ENCODE peak calls at places on chromosomes 7 and 10, in eight cellular contexts. One of them, this sample, is unnamed.

GRCh38 chr7:101100858-101101847 is 15.9 kb downstream of the TRIM56 start:
- DNase-seq in HT-29: no peak
- DNase-seq in NCI-H460: no peak
- DNase-seq in lower leg skin: no peak
- DNase-seq in Panc1: no peak
- DNase-seq in stimulated activated CD8-positive, alpha-beta memory T cell treated with anti-CD3 and anti-CD28 coated beads, Interleukin-4, amount 100 ng/mL, for 4 hours: no peak
- DNase-seq in Kasumi-1: no peak
- DNase-seq in CD8-positive, alpha-beta T cell: no peak
- DNase-seq in this sample: no peak

GRCh38 chr10:48249004-48249762 is 25.3 kb downstream of the FRMPD2 start:
- DNase-seq in Kasumi-1: no peak
- DNase-seq in Panc1: no peak
- DNase-seq in lower leg skin: no peak
- DNase-seq in stimulated activated CD8-positive, alpha-beta memory T cell treated with anti-CD3 and anti-CD28 coated beads, Interleukin-4, amount 100 ng/mL, for 4 hours: no peak
- DNase-seq in HT-29: no peak
- DNase-seq in NCI-H460: no peak
- DNase-seq in CD8-positive, alpha-beta T cell: no peak
- DNase-seq in this sample: peak

GRCh38 chr7:130369831-130370230 is 10.5 kb upstream of the CPA1 start:
- DNase-seq in NCI-H460: no peak
- DNase-seq in lower leg skin: no peak
- DNase-seq in Kasumi-1: no peak
- DNase-seq in Panc1: no peak
- DNase-seq in CD8-positive, alpha-beta T cell: no peak
- DNase-seq in HT-29: no peak
- DNase-seq in stimulated activated CD8-positive, alpha-beta memory T cell treated with anti-CD3 and anti-CD28 coated beads, Interleukin-4, amount 100 ng/mL, for 4 hours: no peak
- DNase-seq in this sample: no peak

GRCh38 chr10:92542458-92542857 is 31.4 kb downstream of the IDE start:
- DNase-seq in stimulated activated CD8-positive, alpha-beta memory T cell treated with anti-CD3 and anti-CD28 coated beads, Interleukin-4, amount 100 ng/mL, for 4 hours: no peak
- DNase-seq in NCI-H460: no peak
- DNase-seq in Panc1: no peak
- DNase-seq in HT-29: no peak
- DNase-seq in Kasumi-1: no peak
- DNase-seq in CD8-positive, alpha-beta T cell: no peak
- DNase-seq in lower leg skin: no peak
- DNase-seq in this sample: no peak

GRCh38 chr10:119207713-119208552 is 562 bp downstream of the GRK5 start:
- DNase-seq in Kasumi-1: peak
- DNase-seq in NCI-H460: no peak
- DNase-seq in CD8-positive, alpha-beta T cell: peak
- DNase-seq in stimulated activated CD8-positive, alpha-beta memory T cell treated with anti-CD3 and anti-CD28 coated beads, Interleukin-4, amount 100 ng/mL, for 4 hours: no peak
- DNase-seq in HT-29: peak
- DNase-seq in lower leg skin: peak
- DNase-seq in Panc1: no peak
- DNase-seq in this sample: peak

GRCh38 chr7:49166441-49166840 is 242.1 kb downstream of the CDC14C start:
- DNase-seq in lower leg skin: no peak
- DNase-seq in Kasumi-1: peak
- DNase-seq in Panc1: no peak
- DNase-seq in stimulated activated CD8-positive, alpha-beta memory T cell treated with anti-CD3 and anti-CD28 coated beads, Interleukin-4, amount 100 ng/mL, for 4 hours: no peak
- DNase-seq in CD8-positive, alpha-beta T cell: no peak
- DNase-seq in HT-29: peak
- DNase-seq in NCI-H460: no peak
- DNase-seq in this sample: no peak

GRCh38 chr7:35365523-35365922 is 111.6 kb upstream of the TBX20 start:
- DNase-seq in Panc1: no peak
- DNase-seq in NCI-H460: no peak
- DNase-seq in stimulated activated CD8-positive, alpha-beta memory T cell treated with anti-CD3 and anti-CD28 coated beads, Interleukin-4, amount 100 ng/mL, for 4 hours: no peak
- DNase-seq in Kasumi-1: no peak
- DNase-seq in lower leg skin: no peak
- DNase-seq in CD8-positive, alpha-beta T cell: no peak
- DNase-seq in HT-29: no peak
- DNase-seq in this sample: no peak

GRCh38 chr10:123309740-123310139 is 155.5 kb downstream of the BUB3 start:
- DNase-seq in Kasumi-1: no peak
- DNase-seq in HT-29: no peak
- DNase-seq in CD8-positive, alpha-beta T cell: no peak
- DNase-seq in lower leg skin: no peak
- DNase-seq in stimulated activated CD8-positive, alpha-beta memory T cell treated with anti-CD3 and anti-CD28 coated beads, Interleukin-4, amount 100 ng/mL, for 4 hours: no peak
- DNase-seq in NCI-H460: no peak
- DNase-seq in Panc1: no peak
- DNase-seq in this sample: no peak

GRCh38 chr10:113854757-113855626 is 531 bp downstream of the NHLRC2 start:
- DNase-seq in NCI-H460: no peak
- DNase-seq in lower leg skin: peak
- DNase-seq in HT-29: peak
- DNase-seq in CD8-positive, alpha-beta T cell: peak
- DNase-seq in Panc1: no peak
- DNase-seq in Kasumi-1: peak
- DNase-seq in stimulated activated CD8-positive, alpha-beta memory T cell treated with anti-CD3 and anti-CD28 coated beads, Interleukin-4, amount 100 ng/mL, for 4 hours: no peak
- DNase-seq in this sample: peak

GRCh38 chr7:39547336-39547735 is 18.9 kb upstream of the YAE1 start:
- DNase-seq in Panc1: no peak
- DNase-seq in CD8-positive, alpha-beta T cell: no peak
- DNase-seq in Kasumi-1: no peak
- DNase-seq in HT-29: no peak
- DNase-seq in stimulated activated CD8-positive, alpha-beta memory T cell treated with anti-CD3 and anti-CD28 coated beads, Interleukin-4, amount 100 ng/mL, for 4 hours: no peak
- DNase-seq in NCI-H460: no peak
- DNase-seq in lower leg skin: no peak
- DNase-seq in this sample: no peak

GRCh38 chr7:117810642-117811512 is 62.4 kb downstream of the CTTNBP2 start:
- DNase-seq in Panc1: no peak
- DNase-seq in CD8-positive, alpha-beta T cell: no peak
- DNase-seq in HT-29: no peak
- DNase-seq in lower leg skin: no peak
- DNase-seq in stimulated activated CD8-positive, alpha-beta memory T cell treated with anti-CD3 and anti-CD28 coated beads, Interleukin-4, amount 100 ng/mL, for 4 hours: no peak
- DNase-seq in NCI-H460: no peak
- DNase-seq in Kasumi-1: no peak
- DNase-seq in this sample: no peak

GRCh38 chr10:4241724-4242345 is 456.8 kb upstream of the KLF6 start:
- DNase-seq in CD8-positive, alpha-beta T cell: no peak
- DNase-seq in lower leg skin: no peak
- DNase-seq in HT-29: no peak
- DNase-seq in Kasumi-1: no peak
- DNase-seq in NCI-H460: no peak
- DNase-seq in Panc1: peak
- DNase-seq in stimulated activated CD8-positive, alpha-beta memory T cell treated with anti-CD3 and anti-CD28 coated beads, Interleukin-4, amount 100 ng/mL, for 4 hours: no peak
- DNase-seq in this sample: peak

GRCh38 chr10:1278304-1278703 is 222.1 kb downstream of the WDR37 start:
- DNase-seq in CD8-positive, alpha-beta T cell: no peak
- DNase-seq in lower leg skin: no peak
- DNase-seq in HT-29: no peak
- DNase-seq in NCI-H460: no peak
- DNase-seq in stimulated activated CD8-positive, alpha-beta memory T cell treated with anti-CD3 and anti-CD28 coated beads, Interleukin-4, amount 100 ng/mL, for 4 hours: no peak
- DNase-seq in Kasumi-1: no peak
- DNase-seq in Panc1: no peak
- DNase-seq in this sample: no peak

GRCh38 chr10:69417542-69417941 is 824 bp upstream of the TACR2 start:
- DNase-seq in lower leg skin: no peak
- DNase-seq in CD8-positive, alpha-beta T cell: no peak
- DNase-seq in Panc1: no peak
- DNase-seq in HT-29: no peak
- DNase-seq in NCI-H460: no peak
- DNase-seq in Kasumi-1: no peak
- DNase-seq in stimulated activated CD8-positive, alpha-beta memory T cell treated with anti-CD3 and anti-CD28 coated beads, Interleukin-4, amount 100 ng/mL, for 4 hours: no peak
- DNase-seq in this sample: no peak

GRCh38 chr7:13115157-13115772 is 427.8 kb downstream of the ARL4A start:
- DNase-seq in HT-29: peak
- DNase-seq in NCI-H460: no peak
- DNase-seq in Panc1: no peak
- DNase-seq in lower leg skin: no peak
- DNase-seq in Kasumi-1: no peak
- DNase-seq in stimulated activated CD8-positive, alpha-beta memory T cell treated with anti-CD3 and anti-CD28 coated beads, Interleukin-4, amount 100 ng/mL, for 4 hours: no peak
- DNase-seq in CD8-positive, alpha-beta T cell: no peak
- DNase-seq in this sample: peak

GRCh38 chr7:47414342-47415288 is 167.3 kb downstream of the TNS3 start:
- DNase-seq in NCI-H460: no peak
- DNase-seq in stimulated activated CD8-positive, alpha-beta memory T cell treated with anti-CD3 and anti-CD28 coated beads, Interleukin-4, amount 100 ng/mL, for 4 hours: no peak
- DNase-seq in Panc1: no peak
- DNase-seq in CD8-positive, alpha-beta T cell: no peak
- DNase-seq in Kasumi-1: no peak
- DNase-seq in HT-29: no peak
- DNase-seq in lower leg skin: no peak
- DNase-seq in this sample: no peak

This sample was measured in ecto neural progenitor cell.